ENCODE peak calls at places on chromosomes 5 and 9, in six cellular contexts. V is IMR-90, L is H1, D is mesenchymal stem cell, K is H9, P is mesendoderm. I is an unnamed sample.

GRCh38 chr9:79012561-79012960 is 559.2 kb upstream of the TLE4 start:
- DNase-seq in V (peak), L (no peak), D (peak), K (no peak), P (peak), I (no peak)

GRCh38 chr9:2340046-2340760 is 281.4 kb upstream of the VLDLR start:
- DNase-seq in V (peak), L (no peak), D (no peak), K (no peak), P (no peak), I (no peak)

GRCh38 chr5:134195666-134196065 is 18.9 kb upstream of the SKP1 start:
- DNase-seq in V (no peak), L (no peak), D (no peak), K (no peak), P (no peak), I (no peak)

GRCh38 chr5:78016831-78017529 is 240.8 kb upstream of the TBCA start:
- DNase-seq in V (no peak), L (no peak), D (peak), K (no peak), P (peak), I (no peak)

GRCh38 chr9:134575103-134575816 is 66.3 kb upstream of the COL5A1 start:
- DNase-seq in V (no peak), L (peak), D (no peak), K (no peak), P (peak), I (no peak)

GRCh38 chr9:127869310-127870152 is 7.9 kb downstream of the AK1 start:
- DNase-seq in V (peak), L (peak), D (peak), K (peak), P (peak), I (peak)

GRCh38 chr9:113511856-113512761 is 48.6 kb downstream of the RGS3 start:
- DNase-seq in V (peak), L (no peak), D (peak), K (no peak), P (no peak), I (no peak)

GRCh38 chr5:43400082-43400481 is 12.1 kb downstream of the CCL28 start:
- DNase-seq in V (peak), L (no peak), D (peak), K (no peak), P (no peak), I (no peak)

GRCh38 chr5:161105563-161105962 is 253.6 kb upstream of the ATP10B start:
- DNase-seq in V (no peak), L (no peak), D (peak), K (no peak), P (peak), I (no peak)

GRCh38 chr5:149766460-149767277 is 36.6 kb downstream of the PPARGC1B start:
- DNase-seq in V (no peak), L (no peak), D (no peak), K (no peak), P (no peak), I (no peak)

GRCh38 chr9:124551472-124552339 is 44.5 kb upstream of the NR5A1 start:
- DNase-seq in V (peak), L (peak), D (peak), K (peak), P (peak), I (peak)

GRCh38 chr9:93958121-93958874 is 3.1 kb upstream of the BARX1 start:
- DNase-seq in V (no peak), L (peak), D (no peak), K (peak), P (peak), I (no peak)

GRCh38 chr9:105290401-105290800 is 46.0 kb downstream of the SLC44A1 start:
- DNase-seq in V (peak), L (no peak), D (peak), K (no peak), P (no peak), I (no peak)

GRCh38 chr9:35993976-35994720 is 36.2 kb upstream of the OR2S2 start:
- DNase-seq in V (peak), L (no peak), D (no peak), K (no peak), P (no peak), I (no peak)

GRCh38 chr9:95793924-95794828 is 81.3 kb upstream of the ERCC6L2 start:
- DNase-seq in V (peak), L (no peak), D (peak), K (no peak), P (no peak), I (no peak)

GRCh38 chr9:12935714-12936113 is 160.9 kb downstream of the LURAP1L start:
- DNase-seq in V (peak), L (no peak), D (peak), K (no peak), P (no peak), I (no peak)

GRCh38 chr5:32069396-32069795 is 104.7 kb downstream of the GOLPH3 start:
- DNase-seq in V (no peak), L (no peak), D (no peak), K (no peak), P (no peak), I (no peak)

GRCh38 chr5:177370488-177371119 is 12.9 kb downstream of the RGS14 start:
- DNase-seq in V (peak), L (peak), D (peak), K (peak), P (peak), I (peak)

GRCh38 chr5:180366303-180366702 is 13.2 kb upstream of the GFPT2 start:
- DNase-seq in V (no peak), L (no peak), D (no peak), K (no peak), P (no peak), I (no peak)

GRCh38 chr5:177489119-177489716 is 8.2 kb downstream of the PDLIM7 start:
- DNase-seq in V (no peak), L (no peak), D (no peak), K (peak), P (no peak), I (no peak)

GRCh38 chr9:87585456-87585855 is 87.8 kb downstream of the DAPK1 start:
- DNase-seq in V (no peak), L (no peak), D (no peak), K (no peak), P (no peak), I (no peak)

GRCh38 chr5:35151151-35151920 is 79.0 kb downstream of the PRLR start:
- DNase-seq in V (peak), L (no peak), D (peak), K (no peak), P (peak), I (no peak)

GRCh38 chr9:93259490-93260289 is 75.8 kb downstream of the WNK2 start:
- DNase-seq in V (no peak), L (peak), D (no peak), K (peak), P (no peak), I (no peak)

GRCh38 chr5:116076496-116076895 is 8.3 kb upstream of the COMMD10 start:
- DNase-seq in V (no peak), L (no peak), D (no peak), K (no peak), P (no peak), I (no peak)

GRCh38 chr9:21770877-21771560 is 31.4 kb upstream of the MTAP start:
- DNase-seq in V (peak), L (no peak), D (peak), K (no peak), P (no peak), I (no peak)

GRCh38 chr5:56085205-56085604 is 90.4 kb upstream of the IL6ST start:
- DNase-seq in V (peak), L (no peak), D (peak), K (no peak), P (no peak), I (no peak)

GRCh38 chr5:77312411-77312810 is 101.9 kb downstream of the PDE8B start:
- DNase-seq in V (peak), L (no peak), D (peak), K (no peak), P (no peak), I (no peak)

GRCh38 chr5:71786337-71787060 is 67.4 kb downstream of the CARTPT start:
- DNase-seq in V (no peak), L (no peak), D (no peak), K (no peak), P (no peak), I (no peak)

GRCh38 chr5:136087961-136088871 is 44.4 kb upstream of the SMAD5 start:
- DNase-seq in V (peak), L (peak), D (no peak), K (no peak), P (no peak), I (no peak)

GRCh38 chr5:107505763-107506534 is 164.8 kb downstream of the EFNA5 start:
- DNase-seq in V (no peak), L (no peak), D (no peak), K (no peak), P (no peak), I (no peak)

GRCh38 chr5:107512029-107512428 is 158.7 kb downstream of the EFNA5 start:
- DNase-seq in V (no peak), L (no peak), D (no peak), K (peak), P (peak), I (peak)

GRCh38 chr5:107504424-107504823 is 166.3 kb downstream of the EFNA5 start:
- DNase-seq in V (no peak), L (no peak), D (no peak), K (no peak), P (no peak), I (no peak)

GRCh38 chr5:107502711-107503110 is 168.0 kb downstream of the EFNA5 start:
- DNase-seq in V (no peak), L (no peak), D (no peak), K (no peak), P (peak), I (no peak)

DNA sequence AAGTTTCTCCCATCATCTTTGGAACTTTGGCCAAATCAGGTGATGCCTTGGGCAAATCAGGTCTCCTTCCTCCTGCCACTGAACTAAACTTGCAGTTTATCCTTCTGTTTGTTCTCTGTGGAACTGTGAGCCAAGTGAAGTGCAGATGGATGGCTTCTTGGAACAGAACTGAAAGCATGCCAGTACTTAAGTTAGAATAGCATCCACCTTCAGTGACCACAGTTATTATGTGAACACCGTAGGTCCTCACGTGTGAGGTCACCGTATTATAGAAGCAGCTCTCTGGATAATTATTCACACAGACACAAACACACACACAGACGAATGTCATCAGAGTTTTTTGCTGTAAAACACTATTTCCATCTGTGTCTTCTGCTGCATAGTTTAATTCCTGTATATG is 162.7 kb downstream of the EFNA5 start:
- DNase-seq in V (no peak), L (no peak), D (no peak), K (no peak), P (no peak), I (no peak)
- H2BK15ac ChIP-seq in V (no peak), L (no peak), D (no peak), K (no peak), P (no peak), I (no peak)

DNA sequence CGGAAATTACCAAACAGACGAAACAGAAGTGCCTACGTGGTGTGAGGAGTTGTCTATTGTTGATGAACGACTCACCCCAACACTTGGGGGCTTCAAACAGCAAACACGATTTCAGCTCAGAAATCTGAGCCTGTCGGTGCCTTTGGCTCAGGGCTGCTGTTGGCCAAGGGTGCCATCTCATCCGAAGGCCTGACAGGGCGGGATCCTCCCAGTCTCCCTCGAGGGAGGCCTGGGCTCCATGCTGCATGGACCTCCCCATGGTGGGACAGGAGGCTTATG is 1.3 kb downstream of the LRRC14B start:
- DNase-seq in V (no peak), L (no peak), D (no peak), K (no peak), P (no peak), I (no peak)
- H2BK15ac ChIP-seq in V (no peak), L (no peak), D (no peak), K (no peak), P (no peak), I (no peak)

GRCh38 chr9:133332381-133332730 is 3.6 kb downstream of the SURF6 start:
- DNase-seq in V (no peak), L (no peak), D (no peak), K (peak), P (no peak), I (no peak)

GRCh38 chr9:133334161-133334560 is 1.8 kb downstream of the SURF6 start:
- DNase-seq in V (no peak), L (no peak), D (no peak), K (peak), P (peak), I (no peak)

GRCh38 chr9:133333566-133333965 is 2.4 kb downstream of the SURF6 start:
- DNase-seq in V (no peak), L (no peak), D (no peak), K (peak), P (no peak), I (no peak)

GRCh38 chr9:133331641-133332380 is 4.2 kb downstream of the SURF6 start:
- DNase-seq in V (no peak), L (no peak), D (no peak), K (peak), P (no peak), I (no peak)

GRCh38 chr9:133333011-133333410 is 3.0 kb downstream of the SURF6 start:
- DNase-seq in V (no peak), L (no peak), D (no peak), K (no peak), P (no peak), I (no peak)
- H2BK15ac ChIP-seq in V (no peak), L (no peak), D (no peak), K (no peak), P (no peak), I (no peak)

DNA sequence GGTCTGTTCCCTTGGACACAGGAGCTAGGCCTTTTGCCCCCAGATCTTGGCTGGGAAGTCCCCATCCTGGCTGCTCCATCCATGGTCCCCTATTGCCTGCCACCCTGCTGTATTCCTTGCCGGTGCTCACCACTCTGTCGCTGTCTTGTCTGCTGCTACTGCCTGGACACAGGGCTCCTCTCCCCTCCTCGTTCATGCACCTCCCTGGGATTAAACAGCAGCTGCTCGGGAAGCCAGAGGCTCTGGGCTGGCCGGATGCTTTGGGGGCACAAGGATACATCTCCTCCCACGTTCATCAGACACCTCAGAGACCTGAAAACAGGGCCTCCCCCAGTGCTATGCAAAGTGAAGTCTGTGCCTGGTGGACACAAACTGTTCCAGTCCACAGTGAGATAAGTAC is 110.4 kb downstream of the ZNF354C start:
- DNase-seq in V (no peak), L (no peak), D (no peak), K (no peak), P (no peak), I (no peak)
- H2BK15ac ChIP-seq in V (no peak), L (no peak), D (no peak), K (no peak), P (no peak), I (no peak)

GRCh38 chr5:171340042-171340441 is 31.0 kb downstream of the TLX3 start:
- DNase-seq in V (no peak), L (no peak), D (no peak), K (no peak), P (no peak), I (no peak)

GRCh38 chr5:171337207-171337562 is 28.1 kb downstream of the TLX3 start:
- DNase-seq in V (no peak), L (no peak), D (no peak), K (no peak), P (no peak), I (no peak)

GRCh38 chr5:171335616-171336015 is 26.6 kb downstream of the TLX3 start:
- DNase-seq in V (no peak), L (no peak), D (no peak), K (no peak), P (no peak), I (no peak)

GRCh38 chr5:171340491-171340890 is 31.4 kb downstream of the TLX3 start:
- DNase-seq in V (no peak), L (no peak), D (no peak), K (no peak), P (no peak), I (no peak)

DNA sequence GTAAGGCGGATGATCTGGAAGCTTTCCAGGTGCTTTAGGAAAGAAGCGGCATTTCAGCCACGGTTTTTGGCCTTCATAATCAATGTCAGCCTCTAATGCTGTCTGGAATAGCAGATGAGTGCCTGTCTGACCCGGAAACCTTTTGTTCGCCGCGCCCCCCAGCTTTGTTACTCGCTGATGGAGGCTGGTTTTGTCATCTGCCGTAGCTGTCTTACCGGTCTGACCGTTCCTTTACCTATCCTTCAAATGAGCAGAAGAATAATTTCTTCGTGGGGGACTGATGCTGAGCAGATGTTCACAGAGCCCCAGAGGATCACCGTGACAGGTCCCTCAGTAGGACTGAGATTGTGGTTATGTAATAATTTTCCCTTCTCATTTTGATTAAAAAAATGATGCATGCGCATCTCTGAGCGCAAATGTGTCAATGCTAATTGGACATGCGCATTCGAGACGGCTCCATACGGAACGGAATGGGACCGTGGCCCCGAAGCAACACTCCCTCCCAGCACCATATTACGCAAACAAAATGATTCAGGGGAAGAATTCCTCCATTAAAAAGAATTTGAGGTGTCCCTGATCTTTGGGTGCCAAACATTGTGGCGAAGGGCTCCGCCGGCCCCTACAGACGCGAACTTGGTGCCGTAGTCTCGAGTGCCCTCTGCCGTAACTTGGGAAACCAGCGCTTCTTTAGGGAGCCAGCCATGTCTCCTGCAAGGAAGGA is 27.6 kb downstream of the TLX3 start:
- DNase-seq in V (peak), L (peak), D (peak), K (no peak), P (peak), I (no peak)
- H2BK15ac ChIP-seq in V (no peak), L (no peak), D (no peak), K (no peak), P (no peak), I (no peak)

DNA sequence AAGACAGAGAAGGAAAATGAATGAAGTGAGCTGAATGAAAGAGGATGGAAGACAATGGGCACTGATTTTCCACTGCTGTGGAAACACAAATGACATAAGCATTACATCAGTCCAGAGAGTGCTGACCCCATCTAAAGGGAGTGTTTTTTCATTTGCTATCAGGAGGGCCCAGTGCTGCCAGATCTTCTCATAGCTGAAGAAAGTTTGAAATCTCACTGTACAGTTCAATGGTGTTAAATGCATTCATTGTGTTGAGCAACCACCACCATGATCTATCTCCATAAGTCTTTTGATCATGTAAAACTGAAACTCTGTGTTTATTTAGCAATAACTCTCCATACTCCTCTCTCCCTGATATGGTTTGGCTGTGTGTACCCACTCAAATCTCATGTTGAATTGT is 41.6 kb upstream of the STARD4 start:
- DNase-seq in V (no peak), L (no peak), D (no peak), K (no peak), P (no peak), I (no peak)
- H2BK15ac ChIP-seq in V (no peak), L (no peak), D (no peak), K (no peak), P (no peak), I (no peak)

DNA sequence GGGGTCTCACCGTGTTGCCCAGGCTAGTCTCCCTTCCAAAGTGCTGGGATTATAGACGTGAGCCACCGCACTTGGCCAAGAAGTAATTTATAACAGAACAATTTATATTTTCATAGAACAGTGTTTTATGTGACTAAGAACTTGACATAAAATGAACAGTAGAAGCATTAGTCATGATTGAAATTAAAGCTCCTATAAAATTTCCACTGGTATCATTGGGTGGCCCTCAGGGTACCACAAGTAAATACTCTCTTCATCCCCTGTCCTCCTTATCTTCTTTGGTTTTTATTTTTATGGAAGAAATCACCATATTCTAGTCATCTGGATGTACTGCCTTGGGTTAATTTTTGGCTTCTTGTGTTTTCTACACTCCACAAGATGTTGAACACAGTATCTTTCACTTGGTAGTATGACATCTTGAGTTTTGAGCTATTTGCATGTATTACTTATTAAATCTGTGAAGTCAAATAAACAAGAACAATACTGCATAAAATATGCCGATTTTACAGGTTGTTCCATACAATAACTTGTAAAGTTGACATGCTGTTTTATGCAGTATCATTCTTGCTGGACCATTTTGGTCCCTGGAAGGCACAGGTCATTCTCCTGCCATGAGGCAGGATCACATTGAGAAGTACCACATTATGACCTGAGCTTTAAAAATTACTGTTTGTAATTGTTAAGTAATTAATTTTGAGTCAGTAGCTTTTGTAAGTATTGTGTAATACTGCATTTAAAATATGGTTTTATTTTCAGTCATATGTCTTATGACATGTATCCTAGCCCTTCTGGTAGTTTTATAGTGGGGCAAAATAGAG is 24.4 kb downstream of the LMNB1 start:
- DNase-seq in V (no peak), L (no peak), D (no peak), K (no peak), P (no peak), I (no peak)
- H2BK15ac ChIP-seq in V (no peak), L (no peak), D (no peak), K (no peak), P (no peak), I (no peak)

I was measured in neuronal stem cell.